ENCODE peak calls at places on chromosomes 12 and 14, in eight cellular contexts. Y is PC-3, F is A549, J is sigmoid colon, K is uterus, G is body of pancreas, N is OCI-LY7, W is left ventricle myocardium inferior. T is an unnamed sample.

GRCh38 chr12:46608431-46609280 is 217.1 kb downstream of the SLC38A4 start:
- DNase-seq in Y (peak), F (no peak), J (no peak), K (no peak), G (no peak), N (no peak), W (no peak), T (no peak)

GRCh38 chr12:50564240-50564947 is 59.6 kb downstream of the DIP2B start:
- DNase-seq in Y (no peak), F (no peak), J (no peak), K (no peak), G (no peak), N (no peak), W (no peak), T (no peak)

GRCh38 chr12:95182868-95183415 is 34.3 kb downstream of the FGD6 start:
- DNase-seq in Y (peak), F (peak), J (no peak), K (no peak), G (no peak), N (no peak), W (no peak), T (no peak)

GRCh38 chr12:130104114-130104513 is 58.1 kb upstream of the FZD10 start:
- DNase-seq in Y (no peak), F (no peak), J (no peak), K (no peak), G (no peak), N (no peak), W (no peak), T (no peak)

GRCh38 chr12:57460457-57461325 is 1.1 kb downstream of the GLI1 start:
- DNase-seq in Y (no peak), F (peak), J (no peak), K (no peak), G (no peak), N (peak), W (no peak), T (no peak)

GRCh38 chr12:87157791-87158190 is 871.4 kb downstream of the C12orf50 start:
- DNase-seq in Y (peak), F (peak), J (no peak), K (no peak), G (no peak), N (no peak), W (no peak), T (peak)

GRCh38 chr12:61667676-61668075 is 592.5 kb upstream of the USP15 start:
- DNase-seq in Y (no peak), F (no peak), J (no peak), K (no peak), G (no peak), N (no peak), W (no peak), T (no peak)

GRCh38 chr12:49543221-49543913 is 4.5 kb downstream of the KCNH3 start:
- DNase-seq in Y (no peak), F (no peak), J (no peak), K (no peak), G (no peak), N (no peak), W (peak), T (no peak)

GRCh38 chr12:29008786-29009185 is 140.3 kb upstream of the FAR2 start:
- DNase-seq in Y (peak), F (no peak), J (no peak), K (no peak), G (no peak), N (no peak), W (no peak), T (no peak)

GRCh38 chr14:100278702-100279101 is 27.5 kb downstream of the SLC25A29 start:
- DNase-seq in Y (peak), F (no peak), J (no peak), K (no peak), G (no peak), N (peak), W (no peak), T (no peak)

GRCh38 chr12:26276709-26277108 is 81.3 kb downstream of the SSPN start:
- DNase-seq in Y (peak), F (no peak), J (no peak), K (no peak), G (no peak), N (no peak), W (no peak), T (no peak)

GRCh38 chr12:6383572-6384498 is at the start of gene LTBR:
- DNase-seq in Y (peak), F (peak), J (peak), K (peak), G (peak), N (no peak), W (peak), T (peak)
- TF ChIP-seq CTCF in Y (no peak), F (no peak), J (no peak), K (peak), G (no peak), N (no peak), W (peak), T (peak)

DNA sequence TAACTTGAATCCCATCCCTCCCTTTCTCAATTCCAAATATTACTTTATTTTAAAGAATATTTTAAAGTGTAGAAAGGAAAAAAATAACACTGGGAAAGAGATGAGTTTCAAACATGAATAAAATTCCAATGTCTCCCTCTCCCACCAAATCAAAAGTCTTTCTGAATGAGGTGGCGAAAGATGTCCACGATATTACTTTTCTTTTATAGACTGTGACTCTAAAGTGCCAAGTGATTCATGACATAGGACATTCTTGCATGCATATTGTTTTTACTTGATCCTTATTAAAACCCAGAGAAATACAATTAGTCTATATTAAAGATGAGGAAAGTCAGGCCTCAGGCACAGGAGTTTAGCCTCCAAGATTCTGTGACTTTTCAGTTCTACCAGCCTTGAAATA is 16.0 kb upstream of the LUM start:
- DNase-seq in Y (peak), F (peak), J (no peak), K (no peak), G (no peak), N (no peak), W (no peak), T (no peak)
- H3K27ac ChIP-seq in Y (peak), F (no peak), J (peak), K (peak), G (no peak), N (no peak), W (no peak), T (no peak)

GRCh38 chr12:27331299-27331926 is 1.2 kb upstream of the BMAL2 start:
- DNase-seq in Y (peak), F (peak), J (no peak), K (no peak), G (peak), N (no peak), W (no peak), T (peak)
- H3K4me3 ChIP-seq in Y (peak), F (peak), J (no peak), K (no peak), G (no peak), N (no peak), W (no peak), T (peak)

DNA sequence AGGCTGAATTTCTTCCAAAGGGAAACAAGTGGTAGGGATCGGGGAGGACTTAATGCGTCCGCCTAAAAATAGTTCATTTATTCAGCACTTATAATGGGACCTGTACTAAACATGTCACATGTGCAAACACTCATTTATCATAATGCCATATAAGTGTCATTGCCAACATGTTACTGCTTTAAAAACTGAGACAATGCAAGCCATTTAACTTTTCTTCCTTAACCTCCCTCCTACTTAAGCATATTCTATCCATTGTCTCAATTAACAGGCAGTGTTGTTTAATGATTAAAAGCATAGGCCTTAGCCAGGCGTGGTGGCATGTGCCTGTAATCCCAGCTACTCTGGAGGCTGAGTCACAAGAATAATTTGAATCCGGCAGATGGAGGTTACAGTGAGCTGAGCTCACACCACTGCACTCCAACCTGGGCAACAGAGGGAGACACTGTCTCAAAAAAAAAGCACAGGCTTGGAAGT is 13.5 kb upstream of the SCFD1 start:
- DNase-seq in Y (peak), F (peak), J (no peak), K (no peak), G (peak), N (no peak), W (no peak), T (no peak)
- TF ChIP-seq CTCF in Y (peak), F (no peak), J (no peak), K (no peak), G (no peak), N (no peak), W (no peak), T (peak)

GRCh38 chr12:63931703-63932102 is 87.2 kb downstream of the SRGAP1 start:
- DNase-seq in Y (no peak), F (no peak), J (no peak), K (no peak), G (no peak), N (no peak), W (no peak), T (no peak)
- H3K27ac ChIP-seq in Y (no peak), F (no peak), J (no peak), K (no peak), G (no peak), N (no peak), W (no peak), T (no peak)

DNA sequence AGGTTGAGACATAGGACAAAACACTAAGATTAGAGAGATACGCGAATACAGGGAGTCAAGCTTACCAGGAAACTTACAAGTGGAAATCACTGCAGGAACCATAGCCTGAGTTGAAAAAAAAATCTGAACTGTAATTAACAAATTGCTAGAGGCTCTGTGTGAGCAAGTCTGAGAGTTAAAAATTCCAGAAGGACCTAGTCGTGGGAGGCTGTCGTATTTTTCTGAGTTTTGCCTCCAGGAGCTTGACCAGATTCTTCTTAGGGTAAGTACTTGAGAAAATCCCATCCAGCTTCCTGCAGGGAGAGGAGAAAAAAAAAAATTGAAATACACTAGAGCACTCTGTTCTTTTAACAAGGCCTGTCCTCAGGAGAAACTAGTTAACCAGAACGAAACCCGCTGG is 22.7 kb downstream of the DIO2 start:
- DNase-seq in Y (no peak), F (no peak), J (no peak), K (no peak), G (no peak), N (no peak), W (no peak), T (no peak)
- H3K4me3 ChIP-seq in Y (no peak), F (no peak), J (no peak), K (no peak), G (no peak), N (no peak), W (no peak), T (no peak)

T was measured in AG04450.